ENCODE peak calls at places on chromosomes 6 and 20, in six cellular contexts. One of them, this sample, is unnamed.

GRCh38 chr20:22411568-22412450 is 172.6 kb downstream of the FOXA2 start:
- DNase-seq in heart left ventricle: no peak
- DNase-seq in CD4-positive, alpha-beta memory T cell: no peak
- DNase-seq in epithelial cell of esophagus: peak; percentile 41
- DNase-seq in AG10803: peak; percentile 31
- DNase-seq in fibroblast of the aortic adventitia: peak; percentile 100
- DNase-seq in this sample: no peak

GRCh38 chr20:8265588-8265987 is 133.5 kb downstream of the PLCB1 start:
- DNase-seq in epithelial cell of esophagus: no peak
- DNase-seq in fibroblast of the aortic adventitia: no peak
- DNase-seq in heart left ventricle: no peak
- DNase-seq in CD4-positive, alpha-beta memory T cell: no peak
- DNase-seq in AG10803: no peak
- DNase-seq in this sample: no peak

GRCh38 chr6:66526061-66526460 is 819.0 kb upstream of the EYS start:
- DNase-seq in CD4-positive, alpha-beta memory T cell: no peak
- DNase-seq in epithelial cell of esophagus: no peak
- DNase-seq in heart left ventricle: no peak
- DNase-seq in fibroblast of the aortic adventitia: no peak
- DNase-seq in AG10803: no peak
- DNase-seq in this sample: no peak

GRCh38 chr6:159493888-159494632 is 199.0 kb downstream of the SOD2 start:
- DNase-seq in heart left ventricle: no peak
- DNase-seq in epithelial cell of esophagus: no peak
- DNase-seq in AG10803: peak; percentile 15
- DNase-seq in CD4-positive, alpha-beta memory T cell: no peak
- DNase-seq in fibroblast of the aortic adventitia: peak; percentile 5
- DNase-seq in this sample: no peak

GRCh38 chr6:1871936-1872335 is 262.2 kb downstream of the FOXC1 start:
- DNase-seq in fibroblast of the aortic adventitia: peak; percentile 22
- DNase-seq in CD4-positive, alpha-beta memory T cell: no peak
- DNase-seq in heart left ventricle: no peak
- DNase-seq in AG10803: no peak
- DNase-seq in epithelial cell of esophagus: no peak
- DNase-seq in this sample: no peak

GRCh38 chr6:5025911-5026819 is 22.3 kb upstream of the RPP40 start:
- DNase-seq in epithelial cell of esophagus: peak; percentile 29
- DNase-seq in CD4-positive, alpha-beta memory T cell: no peak
- DNase-seq in AG10803: peak; percentile 41
- DNase-seq in fibroblast of the aortic adventitia: peak; percentile 52
- DNase-seq in heart left ventricle: peak; percentile 66
- DNase-seq in this sample: no peak

GRCh38 chr6:168451805-168452204 is 10.8 kb downstream of the SMOC2 start:
- DNase-seq in fibroblast of the aortic adventitia: no peak
- DNase-seq in heart left ventricle: no peak
- DNase-seq in epithelial cell of esophagus: no peak
- DNase-seq in AG10803: no peak
- DNase-seq in CD4-positive, alpha-beta memory T cell: no peak
- DNase-seq in this sample: no peak

GRCh38 chr6:79404261-79404660 is 133.0 kb downstream of the LCA5 start:
- DNase-seq in CD4-positive, alpha-beta memory T cell: no peak
- DNase-seq in fibroblast of the aortic adventitia: no peak
- DNase-seq in epithelial cell of esophagus: no peak
- DNase-seq in AG10803: no peak
- DNase-seq in heart left ventricle: no peak
- DNase-seq in this sample: no peak

GRCh38 chr20:43751167-43752050 is 24.6 kb upstream of the GTSF1L start:
- DNase-seq in epithelial cell of esophagus: peak; percentile 83
- DNase-seq in fibroblast of the aortic adventitia: peak; percentile 65
- DNase-seq in CD4-positive, alpha-beta memory T cell: no peak
- DNase-seq in AG10803: peak; percentile 67
- DNase-seq in heart left ventricle: no peak
- DNase-seq in this sample: peak; percentile 52

GRCh38 chr6:31834704-31835375 is 7.3 kb downstream of the HSPA1B start:
- DNase-seq in AG10803: no peak
- DNase-seq in heart left ventricle: peak; percentile 83
- DNase-seq in fibroblast of the aortic adventitia: peak; percentile 86
- DNase-seq in CD4-positive, alpha-beta memory T cell: peak; percentile 81
- DNase-seq in epithelial cell of esophagus: no peak
- DNase-seq in this sample: peak; percentile 83

GRCh38 chr20:48404598-48404997 is 423.2 kb downstream of the PREX1 start:
- DNase-seq in fibroblast of the aortic adventitia: no peak
- DNase-seq in heart left ventricle: no peak
- DNase-seq in CD4-positive, alpha-beta memory T cell: no peak
- DNase-seq in AG10803: no peak
- DNase-seq in epithelial cell of esophagus: no peak
- DNase-seq in this sample: no peak

GRCh38 chr20:35702824-35703695 is 3.9 kb downstream of the ROMO1 start:
- DNase-seq in fibroblast of the aortic adventitia: no peak
- DNase-seq in heart left ventricle: no peak
- DNase-seq in epithelial cell of esophagus: no peak
- DNase-seq in AG10803: no peak
- DNase-seq in CD4-positive, alpha-beta memory T cell: no peak
- DNase-seq in this sample: no peak

GRCh38 chr6:113495521-113495920 is 361.6 kb upstream of the MARCKS start:
- DNase-seq in epithelial cell of esophagus: peak; percentile 90
- DNase-seq in AG10803: peak; percentile 55
- DNase-seq in fibroblast of the aortic adventitia: peak; percentile 69
- DNase-seq in CD4-positive, alpha-beta memory T cell: no peak
- DNase-seq in heart left ventricle: no peak
- DNase-seq in this sample: no peak

GRCh38 chr6:112245511-112246203 is 8.7 kb downstream of the LAMA4 start:
- DNase-seq in fibroblast of the aortic adventitia: peak; percentile 96
- DNase-seq in epithelial cell of esophagus: no peak
- DNase-seq in heart left ventricle: no peak
- DNase-seq in CD4-positive, alpha-beta memory T cell: no peak
- DNase-seq in AG10803: peak; percentile 97
- DNase-seq in this sample: no peak

GRCh38 chr6:88050140-88050818 is 2.6 kb downstream of the SPACA1 start:
- DNase-seq in heart left ventricle: no peak
- DNase-seq in AG10803: peak; percentile 11
- DNase-seq in CD4-positive, alpha-beta memory T cell: no peak
- DNase-seq in fibroblast of the aortic adventitia: no peak
- DNase-seq in epithelial cell of esophagus: no peak
- DNase-seq in this sample: no peak

GRCh38 chr20:52941803-52942202 is 30.4 kb upstream of the TSHZ2 start:
- DNase-seq in epithelial cell of esophagus: no peak
- DNase-seq in CD4-positive, alpha-beta memory T cell: no peak
- DNase-seq in fibroblast of the aortic adventitia: no peak
- DNase-seq in AG10803: peak; percentile 89
- DNase-seq in heart left ventricle: no peak
- DNase-seq in this sample: no peak

GRCh38 chr6:140684776-140685550 is 1310.5 kb upstream of the CITED2 start:
- DNase-seq in AG10803: no peak
- DNase-seq in fibroblast of the aortic adventitia: peak; percentile 22
- DNase-seq in epithelial cell of esophagus: no peak
- DNase-seq in heart left ventricle: no peak
- DNase-seq in CD4-positive, alpha-beta memory T cell: no peak
- DNase-seq in this sample: no peak

GRCh38 chr6:54722328-54722727 is 124.2 kb upstream of the FAM83B start:
- DNase-seq in CD4-positive, alpha-beta memory T cell: no peak
- DNase-seq in fibroblast of the aortic adventitia: peak; percentile 19
- DNase-seq in heart left ventricle: no peak
- DNase-seq in AG10803: peak; percentile 33
- DNase-seq in epithelial cell of esophagus: peak; percentile 97
- DNase-seq in this sample: no peak

GRCh38 chr6:131362070-131362469 is 211.0 kb upstream of the ARG1 start:
- DNase-seq in CD4-positive, alpha-beta memory T cell: no peak
- DNase-seq in fibroblast of the aortic adventitia: no peak
- DNase-seq in heart left ventricle: no peak
- DNase-seq in epithelial cell of esophagus: peak; percentile 54
- DNase-seq in AG10803: peak; percentile 13
- DNase-seq in this sample: no peak

GRCh38 chr6:45898941-45899682 is 116.5 kb downstream of the CLIC5 start:
- DNase-seq in CD4-positive, alpha-beta memory T cell: no peak
- DNase-seq in epithelial cell of esophagus: peak; percentile 30
- DNase-seq in heart left ventricle: no peak
- DNase-seq in AG10803: peak; percentile 26
- DNase-seq in fibroblast of the aortic adventitia: no peak
- DNase-seq in this sample: no peak

GRCh38 chr6:152828431-152828830 is 77.8 kb downstream of the VIP start:
- DNase-seq in CD4-positive, alpha-beta memory T cell: no peak
- DNase-seq in heart left ventricle: no peak
- DNase-seq in epithelial cell of esophagus: no peak
- DNase-seq in AG10803: no peak
- DNase-seq in fibroblast of the aortic adventitia: no peak
- DNase-seq in this sample: no peak

GRCh38 chr6:8707369-8707768 is 272.0 kb upstream of the SLC35B3 start:
- DNase-seq in AG10803: no peak
- DNase-seq in CD4-positive, alpha-beta memory T cell: no peak
- DNase-seq in heart left ventricle: no peak
- DNase-seq in epithelial cell of esophagus: no peak
- DNase-seq in fibroblast of the aortic adventitia: no peak
- DNase-seq in this sample: no peak

GRCh38 chr6:167564416-167565250 is 239.7 kb downstream of the TTLL2 start:
- DNase-seq in epithelial cell of esophagus: no peak
- DNase-seq in AG10803: no peak
- DNase-seq in CD4-positive, alpha-beta memory T cell: no peak
- DNase-seq in fibroblast of the aortic adventitia: no peak
- DNase-seq in heart left ventricle: no peak
- DNase-seq in this sample: no peak

GRCh38 chr6:112877134-112878100 is 530.3 kb downstream of the RFPL4B start:
- DNase-seq in CD4-positive, alpha-beta memory T cell: no peak
- DNase-seq in AG10803: peak; percentile 94
- DNase-seq in epithelial cell of esophagus: peak; percentile 17
- DNase-seq in fibroblast of the aortic adventitia: peak; percentile 96
- DNase-seq in heart left ventricle: no peak
- DNase-seq in this sample: no peak

GRCh38 chr6:121437861-121438651 is 2.6 kb downstream of the GJA1 start:
- DNase-seq in heart left ventricle: peak; percentile 20
- DNase-seq in CD4-positive, alpha-beta memory T cell: no peak
- DNase-seq in fibroblast of the aortic adventitia: peak; percentile 65
- DNase-seq in AG10803: peak; percentile 42
- DNase-seq in epithelial cell of esophagus: peak; percentile 88
- DNase-seq in this sample: no peak

GRCh38 chr20:38222923-38223742 is 37.4 kb downstream of the KIAA1755 start:
- DNase-seq in CD4-positive, alpha-beta memory T cell: no peak
- DNase-seq in epithelial cell of esophagus: no peak
- DNase-seq in heart left ventricle: no peak
- DNase-seq in AG10803: no peak
- DNase-seq in fibroblast of the aortic adventitia: no peak
- DNase-seq in this sample: no peak

DNA sequence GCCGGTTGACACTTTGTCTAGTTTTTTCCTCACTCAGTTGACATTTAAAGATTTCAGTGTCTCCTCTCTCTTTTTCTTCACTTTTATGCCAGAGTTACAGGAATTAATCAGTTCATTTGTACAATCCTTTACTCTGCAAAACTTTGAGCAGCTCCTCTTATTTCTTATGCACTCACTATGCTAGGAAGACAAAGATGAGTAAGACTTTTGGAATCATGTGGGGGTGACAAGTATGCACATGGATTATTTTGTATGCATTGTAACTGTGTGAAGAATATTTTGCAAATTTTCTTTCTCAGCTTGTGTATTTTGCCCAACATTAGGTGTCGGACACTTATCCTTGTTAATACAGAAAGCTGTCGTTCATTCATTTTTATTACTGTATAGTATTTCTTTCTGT is 88.6 kb downstream of the PPP1R14C start:
- DNase-seq in fibroblast of the aortic adventitia: peak; percentile 30
- DNase-seq in AG10803: peak; percentile 71
- DNase-seq in heart left ventricle: no peak
- DNase-seq in CD4-positive, alpha-beta memory T cell: no peak
- DNase-seq in epithelial cell of esophagus: peak; percentile 65
- DNase-seq in this sample: no peak
- H3K4me3 ChIP-seq in fibroblast of the aortic adventitia: no peak overlapping the region
- H3K4me3 ChIP-seq in AG10803: no peak overlapping the region
- H3K4me3 ChIP-seq in heart left ventricle: no peak overlapping the region
- H3K4me3 ChIP-seq in CD4-positive, alpha-beta memory T cell: no peak overlapping the region
- H3K4me3 ChIP-seq in epithelial cell of esophagus: no peak overlapping the region
- H3K4me3 ChIP-seq in this sample: no peak overlapping the region

GRCh38 chr6:114879719-114880118 is 536.9 kb upstream of the HS3ST5 start:
- DNase-seq in epithelial cell of esophagus: no peak
- DNase-seq in AG10803: no peak
- DNase-seq in CD4-positive, alpha-beta memory T cell: no peak
- DNase-seq in fibroblast of the aortic adventitia: no peak
- DNase-seq in heart left ventricle: no peak
- DNase-seq in this sample: no peak
- H3K4me3 ChIP-seq in epithelial cell of esophagus: no peak overlapping the region
- H3K4me3 ChIP-seq in AG10803: no peak overlapping the region
- H3K4me3 ChIP-seq in CD4-positive, alpha-beta memory T cell: no peak overlapping the region
- H3K4me3 ChIP-seq in fibroblast of the aortic adventitia: no peak overlapping the region
- H3K4me3 ChIP-seq in heart left ventricle: no peak overlapping the region
- H3K4me3 ChIP-seq in this sample: no peak overlapping the region

DNA sequence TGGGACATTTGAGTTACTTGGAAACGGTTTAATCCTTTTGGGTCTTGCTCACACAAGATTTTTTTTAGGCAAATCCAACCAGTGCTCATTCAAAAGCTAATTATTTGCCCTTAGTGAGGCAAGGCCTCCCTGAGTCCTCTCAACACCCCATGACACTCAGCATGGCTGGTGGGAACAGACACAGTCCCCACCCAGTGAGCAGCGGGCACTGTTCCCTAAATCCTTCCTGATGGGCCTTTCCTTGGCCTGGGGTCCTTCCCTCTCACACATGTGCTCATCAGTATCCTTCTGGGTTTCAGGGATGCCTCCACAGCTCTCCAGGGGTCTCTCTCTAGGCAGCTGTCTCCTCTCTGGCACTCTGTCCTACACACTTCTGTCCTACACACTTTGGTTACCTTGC is 28.0 kb downstream of the PLAGL2 start:
- DNase-seq in AG10803: no peak
- DNase-seq in heart left ventricle: no peak
- DNase-seq in epithelial cell of esophagus: no peak
- DNase-seq in fibroblast of the aortic adventitia: no peak
- DNase-seq in CD4-positive, alpha-beta memory T cell: no peak
- DNase-seq in this sample: no peak
- H3K4me3 ChIP-seq in AG10803: no peak overlapping the region
- H3K4me3 ChIP-seq in heart left ventricle: no peak overlapping the region
- H3K4me3 ChIP-seq in epithelial cell of esophagus: no peak overlapping the region
- H3K4me3 ChIP-seq in fibroblast of the aortic adventitia: no peak overlapping the region
- H3K4me3 ChIP-seq in CD4-positive, alpha-beta memory T cell: no peak overlapping the region
- H3K4me3 ChIP-seq in this sample: no peak overlapping the region

DNA sequence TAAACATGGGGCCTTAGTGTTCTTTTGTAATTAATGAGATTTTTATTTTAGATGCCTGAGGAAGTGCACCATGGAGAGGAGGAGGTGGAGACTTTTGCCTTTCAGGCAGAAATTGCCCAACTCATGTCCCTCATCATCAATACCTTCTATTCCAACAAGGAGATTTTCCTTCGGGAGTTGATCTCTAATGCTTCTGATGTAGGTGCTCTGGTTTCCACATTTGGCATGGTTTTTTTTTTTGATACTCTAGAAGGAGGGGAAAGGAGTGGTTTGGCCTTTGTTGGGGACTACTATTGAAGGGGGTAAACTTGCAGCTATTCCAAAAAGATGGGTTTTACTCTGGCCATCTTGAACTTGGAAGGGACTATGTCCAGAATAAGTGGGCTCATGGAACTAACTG is 1.7 kb downstream of the HSP90AB1 start:
- DNase-seq in heart left ventricle: no peak
- DNase-seq in epithelial cell of esophagus: no peak
- DNase-seq in CD4-positive, alpha-beta memory T cell: no peak
- DNase-seq in AG10803: no peak
- DNase-seq in fibroblast of the aortic adventitia: no peak
- DNase-seq in this sample: no peak
- H3K4me3 ChIP-seq in heart left ventricle: peak overlapping the region; percentile 95
- H3K4me3 ChIP-seq in epithelial cell of esophagus: peak overlapping the region; percentile 100
- H3K4me3 ChIP-seq in CD4-positive, alpha-beta memory T cell: peak overlapping the region; percentile 96
- H3K4me3 ChIP-seq in AG10803: peak overlapping the region; percentile 100
- H3K4me3 ChIP-seq in fibroblast of the aortic adventitia: peak overlapping the region; percentile 79
- H3K4me3 ChIP-seq in this sample: peak overlapping the region; percentile 95

This sample was measured in CD4-positive, CD25-positive, alpha-beta regulatory T cell.